ENCODE peak calls at places on chromosomes 16 and 17, in four cellular contexts. F is GM13977, U is activated T-helper 1 cell treated with Interleukin-2 at 50 U/mL for 16 hours, T is cardiac fibroblast. D is an unnamed sample.

GRCh38 chr16:19882641-19883040 is 2.0 kb downstream of the GPRC5B start:
- DNase-seq in F (no peak), U (no peak), T (no peak), D (no peak)

GRCh38 chr17:40921026-40921425 is 16.4 kb downstream of the KRT23 start:
- DNase-seq in F (no peak), U (no peak), T (no peak), D (no peak)

GRCh38 chr16:27795992-27796614 is 246.2 kb downstream of the KATNIP start:
- DNase-seq in F (no peak), U (no peak), T (peak; percentile 50), D (no peak)

GRCh38 chr16:70715860-70716357 is 30.1 kb upstream of the MTSS2 start:
- DNase-seq in F (no peak), U (no peak), T (peak; percentile 31), D (no peak)

GRCh38 chr17:41812176-41813038 is at the start of gene FKBP10:
- DNase-seq in F (peak; percentile 77), U (peak; percentile 9), T (peak; percentile 88), D (peak; percentile 15)

GRCh38 chr17:31413871-31414589 is 22.6 kb downstream of the RAB11FIP4 start:
- DNase-seq in F (no peak), U (no peak), T (peak; percentile 73), D (no peak)

GRCh38 chr17:83203472-83204221 is 124.2 kb downstream of the METRNL start:
- DNase-seq in F (no peak), U (no peak), T (peak; percentile 61), D (no peak)

GRCh38 chr17:45873728-45874127 is 20.6 kb upstream of the MAPT start:
- DNase-seq in F (no peak), U (no peak), T (no peak), D (no peak)

GRCh38 chr17:6558276-6558675 is 1.9 kb upstream of the PITPNM3 start:
- DNase-seq in F (no peak), U (no peak), T (no peak), D (no peak)

GRCh38 chr17:42518755-42519545 is 17.1 kb upstream of the NAGLU start:
- DNase-seq in F (no peak), U (no peak), T (peak; percentile 64), D (no peak)

GRCh38 chr17:42475121-42475520 is 16.4 kb downstream of the ATP6V0A1 start:
- DNase-seq in F (no peak), U (no peak), T (no peak), D (no peak)

GRCh38 chr16:31052131-31052530 is 18.8 kb downstream of the STX4 start:
- DNase-seq in F (no peak), U (no peak), T (peak; percentile 96), D (no peak)

GRCh38 chr17:63399856-63400255 is 46.2 kb downstream of the CYB561 start:
- DNase-seq in F (no peak), U (no peak), T (peak; percentile 63), D (no peak)

GRCh38 chr16:16007743-16008111 is 58.3 kb downstream of the ABCC1 start:
- DNase-seq in F (peak; percentile 86), U (no peak), T (no peak), D (no peak)

GRCh38 chr17:72120878-72121163 is at the start of gene SOX9:
- DNase-seq in F (peak; percentile 97), U (no peak), T (peak; percentile 77), D (no peak)

GRCh38 chr17:75753514-75754377 is 11.2 kb downstream of the GALK1 start:
- DNase-seq in F (peak; percentile 92), U (peak; percentile 62), T (peak; percentile 60), D (peak; percentile 79)

GRCh38 chr17:56810286-56810781 is 23.4 kb downstream of the C17orf67 start:
- DNase-seq in F (no peak), U (no peak), T (no peak), D (no peak)

GRCh38 chr17:7667616-7668406 is 17.1 kb downstream of the ATP1B2 start:
- DNase-seq in F (no peak), U (no peak), T (no peak), D (no peak)